ENCODE peak calls at places on chromosome 3, in seven cellular contexts. V is CD8-positive, alpha-beta memory T cell; G is stomach; I is central memory CD4-positive, alpha-beta T cell; R is heart left ventricle; Z is putamen; K is breast epithelium. B is an unnamed sample.

GRCh38 chr3:192879346-192880031 is 38.2 kb downstream of the MB21D2 start:
- DNase-seq in Z (no peak), K (peak), R (no peak), V (no peak), I (no peak), G (no peak), B (no peak)

GRCh38 chr3:41652931-41653330 is 309.0 kb downstream of the ULK4 start:
- DNase-seq in I (no peak), Z (no peak), K (no peak), V (no peak), R (no peak), G (no peak), B (no peak)

GRCh38 chr3:119809249-119810017 is 27.5 kb downstream of the NR1I2 start:
- DNase-seq in K (no peak), R (no peak), Z (no peak), V (no peak), I (no peak), G (no peak), B (no peak)

GRCh38 chr3:54756330-54756731 is 171.5 kb downstream of the LRTM1 start:
- DNase-seq in V (no peak), K (no peak), I (no peak), Z (no peak), G (no peak), R (no peak), B (peak)

GRCh38 chr3:146184616-146185015 is 23.6 kb upstream of the PLOD2 start:
- DNase-seq in R (no peak), K (no peak), V (no peak), G (peak), Z (no peak), I (no peak), B (no peak)

GRCh38 chr3:151753846-151754245 is 20.1 kb downstream of the AADACL2 start:
- DNase-seq in Z (no peak), I (no peak), R (no peak), K (no peak), G (no peak), V (no peak), B (no peak)

GRCh38 chr3:64011685-64012084 is 11.6 kb downstream of the PSMD6 start:
- DNase-seq in K (no peak), R (no peak), Z (no peak), G (no peak), I (no peak), V (no peak), B (peak)

GRCh38 chr3:48232734-48233133 is 8.2 kb upstream of the ZNF589 start:
- DNase-seq in Z (peak), K (peak), R (peak), I (peak), V (peak), G (peak), B (no peak)

GRCh38 chr3:10707089-10707983 is 108.7 kb upstream of the SLC6A11 start:
- DNase-seq in G (no peak), Z (no peak), V (no peak), R (no peak), I (no peak), K (no peak), B (no peak)

GRCh38 chr3:111714305-111714704 is 119.2 kb upstream of the ZBED2 start:
- DNase-seq in G (no peak), V (no peak), R (no peak), I (no peak), K (no peak), Z (no peak), B (no peak)

GRCh38 chr3:191352014-191352413 is 21.7 kb upstream of the UTS2B start:
- DNase-seq in Z (no peak), V (no peak), K (no peak), R (no peak), G (no peak), I (no peak), B (no peak)

GRCh38 chr3:190339130-190339529 is 16.9 kb upstream of the CLDN1 start:
- DNase-seq in V (no peak), G (no peak), K (no peak), I (no peak), Z (no peak), R (no peak), B (no peak)

B was measured in stromal cell of bone marrow.